ENCODE peak calls at places on chromosomes 7 and 10, in four cellular contexts. I is cardiac muscle cell; J is effector memory CD4-positive, alpha-beta T cell; M is neural progenitor cell. X is an unnamed sample. For H3K27me3 and H3K4me1, the result is how much of the 10 kb centered on the place peaks cover.

GRCh38 chr7:124322561-124322960 is 289.7 kb upstream of the TMEM229A start:
- DNase-seq in M (no peak), J (no peak), I (no peak), X (no peak)

GRCh38 chr7:78924581-78924980 is 528.9 kb downstream of the MAGI2 start:
- DNase-seq in J (no peak), I (peak), M (peak), X (peak)

GRCh38 chr10:18402766-18403346 is 248.5 kb downstream of the NSUN6 start:
- DNase-seq in J (no peak), I (no peak), M (no peak), X (no peak)

GRCh38 chr10:12720217-12720981 is 281.1 kb downstream of the CCDC3 start:
- DNase-seq in M (no peak), I (no peak), J (no peak), X (peak)

GRCh38 chr10:103284170-103284569 is 7.2 kb downstream of the INA start:
- DNase-seq in J (no peak), I (no peak), M (no peak), X (no peak)

GRCh38 chr7:30617359-30617758 is 22.7 kb downstream of the GARS1 start:
- DNase-seq in I (no peak), M (no peak), J (no peak), X (no peak)

GRCh38 chr10:5538446-5538845 is 13.7 kb downstream of the CALML3 start:
- DNase-seq in I (no peak), M (no peak), J (no peak), X (no peak)

GRCh38 chr10:30701471-30702173 is 72.1 kb upstream of the LYZL2 start:
- DNase-seq in M (no peak), I (no peak), J (peak), X (peak)

GRCh38 chr7:79770970-79771369 is 317.5 kb upstream of the MAGI2 start:
- DNase-seq in J (no peak), I (no peak), M (no peak), X (no peak)

GRCh38 chr10:116268976-116269375 is 4.0 kb downstream of the GFRA1 start:
- DNase-seq in I (no peak), J (no peak), M (no peak), X (no peak)

GRCh38 chr7:39605087-39605486 is 18.3 kb upstream of the RALA start:
- DNase-seq in J (no peak), M (no peak), I (no peak), X (no peak)

GRCh38 chr10:106722524-106722923 is 442.0 kb downstream of the SORCS1 start:
- DNase-seq in J (no peak), I (no peak), M (no peak), X (no peak)

GRCh38 chr10:9096288-9096687 is 1041.8 kb downstream of the GATA3 start:
- DNase-seq in J (peak), I (no peak), M (no peak), X (no peak)

GRCh38 chr10:34956756-34957155 is 133.4 kb downstream of the CUL2 start:
- DNase-seq in J (no peak), I (no peak), M (no peak), X (no peak)

GRCh38 chr7:90720970-90721768 is 125.0 kb downstream of the CDK14 start:
- DNase-seq in M (no peak), I (no peak), J (no peak), X (peak)

GRCh38 chr7:28977881-28978280 is 19.8 kb upstream of the TRIL start:
- DNase-seq in I (peak), J (no peak), M (no peak), X (no peak)

GRCh38 chr10:61904711-61905445 is 3.4 kb downstream of the ARID5B start:
- DNase-seq in I (peak), M (peak), J (peak), X (peak)

GRCh38 chr10:131077031-131077430 is 234.5 kb downstream of the TCERG1L start:
- DNase-seq in J (no peak), M (no peak), I (no peak), X (no peak)

GRCh38 chr10:10855178-10855577 is 162.5 kb upstream of the CELF2 start:
- DNase-seq in M (no peak), J (no peak), I (no peak), X (no peak)

GRCh38 chr10:16809074-16809718 is 8.0 kb downstream of the RSU1 start:
- DNase-seq in M (peak), J (no peak), I (peak), X (peak)

GRCh38 chr7:44754802-44755697 is 6.4 kb downstream of the ZMIZ2 start:
- DNase-seq in I (no peak), J (no peak), M (no peak), X (no peak)

GRCh38 chr10:14302035-14302434 is 28.7 kb downstream of the FRMD4A start:
- DNase-seq in M (peak), I (peak), J (no peak), X (no peak)

GRCh38 chr7:157538735-157539134 is 201.9 kb downstream of the DNAJB6 start:
- DNase-seq in M (no peak), I (no peak), J (no peak), X (no peak)

GRCh38 chr10:31926765-31927596 is 1.6 kb downstream of the ARHGAP12 start:
- DNase-seq in I (peak), M (peak), J (no peak), X (peak)

GRCh38 chr10:82643601-82644000 is 768.6 kb downstream of the NRG3 start:
- DNase-seq in M (no peak), I (no peak), J (no peak), X (no peak)

GRCh38 chr10:47247190-47248059 is 52.6 kb upstream of the GDF10 start:
- DNase-seq in I (no peak), J (no peak), M (no peak), X (no peak)

GRCh38 chr10:83983578-83984255 is 155.6 kb upstream of the GHITM start:
- DNase-seq in M (no peak), I (no peak), J (no peak), X (peak)

GRCh38 chr7:134942690-134943466 is 43.4 kb upstream of the AGBL3 start:
- DNase-seq in I (no peak), M (no peak), J (no peak), X (no peak)

GRCh38 chr7:111741811-111742240 is 179.5 kb upstream of the IMMP2L start:
- DNase-seq in M (peak), J (no peak), I (peak), X (peak)

GRCh38 chr7:16801111-16801542 is 3.7 kb downstream of the AGR2 start:
- DNase-seq in M (peak), J (no peak), I (peak), X (peak)

GRCh38 chr7:117715784-117716445 is 157.3 kb downstream of the CTTNBP2 start:
- DNase-seq in J (no peak), I (peak), M (peak), X (peak)

GRCh38 chr7:29749701-29750321 is 56.5 kb upstream of the WIPF3 start:
- DNase-seq in M (no peak), J (no peak), I (no peak), X (no peak)

DNA sequence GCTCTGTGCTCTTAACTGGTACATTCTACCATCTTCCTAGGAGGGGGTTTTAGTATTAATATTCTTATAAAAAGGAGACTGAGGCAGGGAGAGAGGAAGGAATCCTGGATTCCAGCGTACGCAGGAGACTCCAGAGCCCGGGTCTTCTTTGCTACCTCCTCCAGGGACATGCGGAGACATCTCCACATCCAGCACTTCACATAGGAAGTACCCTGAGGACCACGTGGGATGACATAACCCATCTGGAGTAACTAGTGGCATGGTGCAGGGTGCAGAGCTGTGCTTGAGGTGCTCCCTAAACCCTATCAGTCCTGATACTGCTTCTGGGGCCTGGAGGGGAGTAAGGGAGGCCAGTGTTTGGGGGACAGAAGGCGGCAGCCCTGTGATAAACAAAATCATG is 29.8 kb upstream of the ATXN7L1 start:
- DNase-seq in J (no peak), M (no peak), I (no peak), X (no peak)
- H3K27me3 ChIP-seq in J (under half), M (under half), I (under half), X (under half)

GRCh38 chr10:24341897-24342296 is 133.0 kb downstream of the KIAA1217 start:
- DNase-seq in J (no peak), I (no peak), M (no peak), X (no peak)
- H3K4me1 ChIP-seq in J (under half), I (under half), M (under half), X (under half)

GRCh38 chr7:1260236-1260635 is 27.6 kb downstream of the UNCX start:
- DNase-seq in I (no peak), M (no peak), J (no peak), X (no peak)
- H3K27me3 ChIP-seq in I (under half), M (half or more), J (under half), X (under half)

GRCh38 chr10:94000638-94001420 is 7.1 kb downstream of the PLCE1 start:
- DNase-seq in J (no peak), M (no peak), I (no peak), X (peak)

GRCh38 chr10:94005050-94005449 is 11.3 kb downstream of the PLCE1 start:
- DNase-seq in I (no peak), J (no peak), M (no peak), X (no peak)

GRCh38 chr10:94002156-94002555 is 8.4 kb downstream of the PLCE1 start:
- DNase-seq in I (no peak), M (no peak), J (no peak), X (peak)

GRCh38 chr10:94006591-94007550 is 13.1 kb downstream of the PLCE1 start:
- DNase-seq in I (peak), J (no peak), M (no peak), X (peak)

GRCh38 chr10:94003496-94003895 is 9.8 kb downstream of the PLCE1 start:
- DNase-seq in M (no peak), J (no peak), I (no peak), X (peak)
- H3K4me1 ChIP-seq in M (under half), J (under half), I (under half), X (under half)

GRCh38 chr7:25860206-25860881 is 291.7 kb upstream of the NFE2L3 start:
- DNase-seq in I (no peak), M (peak), J (no peak), X (peak)
- H3K27me3 ChIP-seq in I (half or more), M (half or more), J (half or more), X (under half)

GRCh38 chr10:63414481-63415260 is 51.1 kb downstream of the JMJD1C start:
- DNase-seq in M (no peak), I (no peak), J (no peak), X (no peak)
- H3K4me1 ChIP-seq in M (under half), I (under half), J (under half), X (under half)

DNA sequence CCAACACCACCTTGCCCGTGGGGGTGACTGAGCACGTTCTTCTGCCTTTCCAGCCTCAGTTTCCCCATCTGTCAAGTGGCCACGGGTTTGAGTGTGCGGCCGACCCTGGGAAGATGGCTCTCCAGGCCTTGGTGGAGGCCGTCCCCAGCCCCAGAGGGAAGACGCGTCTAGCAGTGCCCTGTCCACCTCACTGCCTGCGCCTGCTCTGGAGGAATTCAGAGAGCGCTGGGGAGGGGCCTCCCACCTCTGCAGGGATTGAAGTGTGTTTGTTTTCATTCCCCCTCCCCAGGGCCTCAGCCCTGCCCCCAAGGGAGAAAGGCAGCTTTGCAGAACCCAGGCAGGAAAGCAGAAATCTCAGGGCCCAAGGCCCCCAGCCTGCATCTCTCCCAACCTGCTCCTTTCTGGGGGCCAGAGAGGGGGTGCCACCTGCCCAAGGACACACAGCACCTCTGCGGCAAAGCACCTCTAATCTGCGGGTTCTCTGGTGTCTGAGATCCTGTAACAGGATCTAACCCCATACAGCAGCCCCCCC is 91.1 kb downstream of the MICALL2 start:
- DNase-seq in M (peak), J (no peak), I (peak), X (peak)
- H3K27me3 ChIP-seq in M (half or more), J (under half), I (under half), X (under half)

DNA sequence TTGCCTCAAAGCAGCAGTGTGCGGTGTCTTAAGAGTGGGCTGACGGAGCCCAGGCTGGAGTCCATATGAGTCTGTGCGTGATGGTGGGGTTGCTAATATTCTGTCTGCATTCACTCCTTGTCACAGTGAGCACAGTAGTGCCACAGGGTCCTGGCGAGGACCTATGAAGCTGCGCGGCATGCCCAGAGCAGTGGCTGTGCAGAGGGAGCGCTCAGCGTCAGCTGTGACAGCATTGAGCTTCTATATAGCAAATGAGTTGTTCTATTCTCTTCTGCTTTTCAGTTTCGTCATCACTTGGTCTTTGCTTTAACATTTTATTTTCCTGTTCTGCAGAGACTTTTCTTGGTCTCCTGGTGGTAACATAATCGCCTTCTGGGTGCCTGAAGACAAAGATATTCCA is 14.5 kb downstream of the EIF3B start:
- DNase-seq in J (no peak), M (no peak), I (no peak), X (no peak)
- H3K4me1 ChIP-seq in J (under half), M (under half), I (under half), X (under half)

DNA sequence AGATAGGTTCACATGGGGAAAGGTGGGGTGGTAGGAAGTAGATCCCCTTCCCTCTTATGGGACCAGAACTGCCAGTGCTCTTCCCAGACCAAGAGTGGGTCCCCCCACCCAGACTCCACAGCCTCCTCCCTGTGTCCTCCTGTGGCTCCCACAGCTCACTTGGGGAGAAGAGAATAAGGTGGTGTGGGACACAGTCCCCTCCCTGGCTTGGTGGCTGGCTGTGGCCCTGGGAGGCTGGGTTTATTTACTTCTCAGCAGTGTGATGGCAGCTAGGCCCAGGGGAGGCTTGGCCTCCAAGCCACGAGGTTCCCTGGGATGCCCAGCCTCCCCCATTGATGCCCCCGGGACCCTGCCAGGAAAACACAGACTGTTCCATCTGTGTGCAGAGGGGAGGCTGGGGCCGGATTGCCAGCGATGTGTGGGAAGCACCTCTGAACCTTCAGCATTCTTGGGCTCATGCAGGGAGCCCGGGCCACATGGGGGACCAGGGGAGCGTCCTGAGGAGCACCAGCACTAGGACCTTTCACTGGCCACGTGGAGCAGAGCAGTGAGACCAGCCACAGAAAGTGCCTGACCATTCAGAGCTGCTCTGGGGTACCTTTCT is 2.7 kb downstream of the IMPDH1 start:
- DNase-seq in J (no peak), M (no peak), I (no peak), X (no peak)
- H3K27me3 ChIP-seq in J (under half), M (half or more), I (half or more), X (under half)

GRCh38 chr7:121048195-121048594 is 59.7 kb downstream of the CPED1 start:
- DNase-seq in M (no peak), J (no peak), I (no peak), X (no peak)
- H3K4me1 ChIP-seq in M (under half), J (under half), I (under half), X (under half)

X was measured in SJCRH30.